ENCODE peak calls at places on chromosomes 2 and 18, in eight cellular contexts. Y is HS-27A; R is stimulated activated CD8-positive, alpha-beta memory T cell treated with anti-CD3 and anti-CD28 coated beads, Interleukin-15, amount 100 ng/mL, for 1 hour; D is fibroblast of mammary gland; W is HuH-7; H is T follicular helper cell; U is A172; C is H4. F is an unnamed sample.

GRCh38 chr2:66305714-66306113 is 129.2 kb upstream of the MEIS1 start:
- DNase-seq in Y (no peak), U (no peak), W (no peak), R (no peak), C (peak; percentile 21), H (no peak), D (peak; percentile 36), F (no peak)

GRCh38 chr2:85772019-85772745 is 18.4 kb downstream of the ATOH8 start:
- DNase-seq in W (no peak), U (peak; percentile 99), H (no peak), D (peak; percentile 100), Y (peak; percentile 100), R (no peak), C (peak; percentile 98), F (peak; percentile 95)

GRCh38 chr18:23737578-23737977 is 48.3 kb downstream of the LAMA3 start:
- DNase-seq in H (no peak), W (no peak), R (no peak), U (no peak), Y (no peak), D (no peak), C (no peak), F (no peak)

GRCh38 chr2:46198931-46199330 is 98.3 kb upstream of the EPAS1 start:
- DNase-seq in D (peak; percentile 16), C (no peak), H (no peak), Y (no peak), U (no peak), R (no peak), W (no peak), F (no peak)

GRCh38 chr2:151544449-151544848 is 134.7 kb downstream of the RIF1 start:
- DNase-seq in C (no peak), U (no peak), R (no peak), W (no peak), Y (no peak), D (peak; percentile 75), H (no peak), F (no peak)

GRCh38 chr2:206642075-206643025 is at the start of gene FAM237A:
- DNase-seq in U (peak; percentile 63), D (peak; percentile 67), R (no peak), W (peak; percentile 27), C (no peak), H (no peak), Y (no peak), F (peak; percentile 84)

GRCh38 chr2:101762451-101763171 is 65.1 kb downstream of the MAP4K4 start:
- DNase-seq in D (no peak), H (no peak), U (no peak), W (no peak), R (no peak), Y (no peak), C (no peak), F (no peak)

GRCh38 chr18:35605686-35606417 is 24.3 kb downstream of the GALNT1 start:
- DNase-seq in H (no peak), C (no peak), W (no peak), D (peak; percentile 40), R (no peak), U (peak; percentile 35), Y (no peak), F (no peak)

GRCh38 chr2:107091163-107091864 is 205.3 kb upstream of the ST6GAL2 start:
- DNase-seq in U (no peak), Y (peak; percentile 86), W (no peak), D (no peak), R (no peak), H (no peak), C (no peak), F (no peak)

GRCh38 chr2:191618789-191619185 is 59.1 kb upstream of the NABP1 start:
- DNase-seq in U (peak; percentile 16), D (no peak), R (no peak), W (no peak), H (no peak), C (no peak), Y (no peak), F (no peak)

F was measured in hepatocyte.